ENCODE peak calls at places on chromosome 18, in five cellular contexts. P is CD8-positive, alpha-beta T cell; B is left lung; S is uterus; A is neural progenitor cell. Q is an unnamed sample.

GRCh38 chr18:21833619-21834300 is 93.2 kb downstream of the MIB1 start:
- DNase-seq in P (no peak), A (no peak), S (no peak), B (no peak), Q (no peak)

GRCh38 chr18:27839141-27839540 is 337.8 kb downstream of the CDH2 start:
- DNase-seq in B (no peak), P (no peak), A (no peak), S (no peak), Q (no peak)

GRCh38 chr18:70195852-70196434 is 9.5 kb downstream of the RTTN start:
- DNase-seq in P (no peak), S (no peak), B (no peak), A (peak; percentile 47), Q (no peak)

GRCh38 chr18:48948112-48949050 is 2.4 kb downstream of the SMAD7 start:
- DNase-seq in S (no peak), A (peak; percentile 88), P (peak; percentile 37), B (peak; percentile 90), Q (peak; percentile 87)

GRCh38 chr18:68083131-68083530 is 566.6 kb upstream of the DSEL start:
- DNase-seq in A (no peak), S (no peak), P (no peak), B (no peak), Q (no peak)

GRCh38 chr18:73038336-73038735 is 170.5 kb upstream of the NETO1 start:
- DNase-seq in B (no peak), P (no peak), A (no peak), S (no peak), Q (no peak)

GRCh38 chr18:48817021-48817461 is 133.7 kb downstream of the SMAD7 start:
- DNase-seq in S (peak; percentile 3), B (no peak), P (no peak), A (no peak), Q (no peak)

GRCh38 chr18:7512990-7513389 is 54.1 kb upstream of the PTPRM start:
- DNase-seq in S (no peak), P (no peak), B (no peak), A (no peak), Q (no peak)

GRCh38 chr18:39396168-39396567 is 1830.6 kb upstream of the CELF4 start:
- DNase-seq in P (no peak), B (no peak), S (no peak), A (no peak), Q (no peak)

GRCh38 chr18:36212301-36212977 is 25.1 kb downstream of the MOCOS start:
- DNase-seq in B (no peak), S (no peak), A (peak; percentile 27), P (no peak), Q (peak; percentile 54)

GRCh38 chr18:52636536-52636935 is 296.5 kb downstream of the DCC start:
- DNase-seq in S (no peak), A (no peak), B (no peak), P (no peak), Q (no peak)

GRCh38 chr18:3716116-3716660 is 266.2 kb downstream of the TGIF1 start:
- DNase-seq in P (no peak), B (no peak), S (no peak), A (no peak), Q (no peak)

DNA sequence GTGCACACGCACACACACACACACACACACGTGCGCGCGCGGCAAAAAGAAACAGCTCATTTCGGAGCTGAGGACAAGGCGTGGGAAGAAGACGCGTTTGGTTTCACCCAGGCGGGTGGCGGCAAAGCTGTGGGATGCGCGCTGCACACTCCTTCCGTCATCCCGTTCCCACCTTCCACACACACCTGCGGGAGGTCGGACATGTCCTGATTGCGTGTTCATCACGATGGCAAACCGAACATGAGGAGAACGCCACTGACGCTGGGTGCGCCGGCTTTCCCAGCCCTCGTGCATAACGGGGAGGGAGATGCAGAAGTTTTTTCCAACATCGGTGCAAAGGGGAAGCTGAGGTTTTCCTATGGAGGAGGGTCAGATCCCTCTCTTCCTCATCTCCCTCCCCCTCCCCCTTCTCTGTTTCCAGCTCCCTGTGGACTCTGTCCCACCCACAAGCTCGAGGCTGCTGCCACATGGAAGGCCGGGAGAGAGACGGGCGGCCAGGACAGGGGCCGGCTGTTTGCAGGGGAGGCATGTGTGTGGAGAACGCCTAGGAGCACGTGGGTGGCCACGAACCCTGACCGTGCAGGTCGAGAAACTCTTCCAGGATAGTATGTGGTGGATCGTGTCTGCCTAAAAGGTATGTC is 20.3 kb downstream of the MBP start:
- DNase-seq in P (no peak), A (no peak), S (peak; percentile 16), B (peak; percentile 84), Q (no peak)
- H3K4me1 ChIP-seq in P (peaks cover 78% of the 10 kb centered on the region), A (peaks cover 11% of the 10 kb centered on the region), S (peaks cover 5% of the 10 kb centered on the region), B (peaks cover 41% of the 10 kb centered on the region), Q (peaks cover 14% of the 10 kb centered on the region)

GRCh38 chr18:30455741-30456140 is 586.8 kb downstream of the DSC3 start:
- DNase-seq in P (no peak), A (no peak), S (no peak), B (no peak), Q (no peak)
- H3K27ac ChIP-seq in P (no peak overlapping the region), A (no peak overlapping the region), S (no peak overlapping the region), B (no peak overlapping the region), Q (no peak overlapping the region)

DNA sequence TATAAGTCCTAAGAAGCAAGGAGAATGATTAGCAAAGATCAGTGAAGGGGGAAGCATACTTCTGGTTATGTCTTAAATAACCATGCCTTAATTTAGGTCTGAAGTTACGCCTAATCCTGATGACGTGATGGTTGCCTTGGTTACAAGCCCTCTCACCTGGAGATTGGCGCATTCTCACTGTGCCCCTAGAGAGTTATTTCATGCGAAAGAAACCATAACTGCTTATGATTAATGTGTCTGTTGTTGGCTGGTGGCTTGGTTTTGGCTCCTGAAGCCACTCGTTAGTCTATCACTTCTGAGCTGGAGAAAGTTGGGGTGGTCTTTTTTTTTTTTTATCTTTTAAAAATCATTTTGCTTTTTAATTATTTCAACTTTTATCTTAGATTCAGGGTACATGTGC is 47.0 kb downstream of the TNFRSF11A start:
- DNase-seq in S (no peak), B (no peak), A (no peak), P (no peak), Q (no peak)
- H3K4me1 ChIP-seq in S (no peaks in the 10 kb centered on the region), B (no peaks in the 10 kb centered on the region), A (no peaks in the 10 kb centered on the region), P (no peaks in the 10 kb centered on the region), Q (no peaks in the 10 kb centered on the region)

DNA sequence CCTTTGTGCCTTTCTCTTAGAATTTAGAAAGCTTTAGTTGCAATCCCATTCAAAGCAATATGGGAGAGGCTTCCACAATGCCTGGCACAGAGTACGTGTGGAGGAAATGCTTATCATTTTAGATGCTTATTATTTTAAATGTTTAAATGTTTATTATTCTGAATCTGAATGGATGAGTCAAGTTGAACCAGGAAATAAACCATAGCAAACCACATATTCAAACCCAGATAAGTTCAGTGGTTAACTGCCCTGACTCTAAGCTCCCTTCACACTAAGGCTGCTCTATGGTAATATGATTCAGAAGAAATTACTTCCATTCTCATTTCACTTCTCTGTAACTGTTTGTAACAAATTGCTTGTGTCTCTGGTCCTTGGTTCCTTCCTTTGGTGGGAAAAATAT is 5.2 kb upstream of the PPP4R1 start:
- DNase-seq in A (no peak), S (no peak), P (no peak), B (no peak), Q (no peak)
- H3K27ac ChIP-seq in A (no peak overlapping the region), S (no peak overlapping the region), P (no peak overlapping the region), B (peak overlapping the region; percentile 43), Q (no peak overlapping the region)

DNA sequence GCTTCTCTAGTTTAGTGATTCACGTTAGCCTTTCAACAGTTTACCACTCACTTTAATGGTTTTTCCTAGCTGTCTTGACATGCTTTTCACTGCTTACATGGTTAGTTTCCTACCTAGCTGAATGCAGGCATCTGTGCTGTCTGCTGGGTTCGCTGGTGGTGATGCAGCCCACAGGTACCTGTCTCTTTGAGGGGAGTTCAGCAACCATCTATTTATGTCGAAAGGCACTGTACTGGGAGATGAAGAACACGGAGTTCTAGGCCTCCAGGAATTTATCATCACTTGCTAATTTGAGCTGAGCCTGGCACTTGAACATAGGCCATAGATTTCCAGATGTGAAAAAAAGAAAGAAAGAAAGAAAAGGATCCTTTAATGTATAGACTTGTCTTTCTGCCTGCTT is 148.5 kb downstream of the NEDD4L start:
- DNase-seq in S (no peak), B (no peak), A (no peak), P (no peak), Q (no peak)
- H3K4me1 ChIP-seq in S (no peaks in the 10 kb centered on the region), B (no peaks in the 10 kb centered on the region), A (peaks cover 20% of the 10 kb centered on the region), P (peaks cover 7% of the 10 kb centered on the region), Q (peaks cover 5% of the 10 kb centered on the region)

GRCh38 chr18:12841070-12841469 is 43.0 kb downstream of the PTPN2 start:
- DNase-seq in S (no peak), P (no peak), B (no peak), A (no peak), Q (no peak)
- H3K27ac ChIP-seq in S (no peak overlapping the region), P (no peak overlapping the region), B (no peak overlapping the region), A (no peak overlapping the region), Q (no peak overlapping the region)

GRCh38 chr18:58276640-58277456 is 232.8 kb downstream of the NEDD4L start:
- DNase-seq in P (no peak), A (peak; percentile 52), S (no peak), B (no peak), Q (no peak)

GRCh38 chr18:58280159-58280540 is 236.1 kb downstream of the NEDD4L start:
- DNase-seq in S (no peak), A (no peak), P (no peak), B (no peak), Q (no peak)

GRCh38 chr18:58277457-58277739 is 233.4 kb downstream of the NEDD4L start:
- DNase-seq in B (no peak), A (no peak), P (no peak), S (no peak), Q (no peak)

GRCh38 chr18:58284699-58285490 is 240.9 kb downstream of the NEDD4L start:
- DNase-seq in S (no peak), A (no peak), P (no peak), B (no peak), Q (no peak)

GRCh38 chr18:58279504-58280158 is 235.6 kb downstream of the NEDD4L start:
- DNase-seq in A (no peak), S (no peak), B (no peak), P (no peak), Q (no peak)
- H3K4me1 ChIP-seq in A (peaks cover 12% of the 10 kb centered on the region), S (no peaks in the 10 kb centered on the region), B (peaks cover 5% of the 10 kb centered on the region), P (no peaks in the 10 kb centered on the region), Q (peaks cover 12% of the 10 kb centered on the region)

Q was measured in right cardiac atrium.